ENCODE peak calls at places on chromosomes 13 and 19, in seven cellular contexts. E is CD8-positive, alpha-beta T cell; F is IMR-90; H is neural progenitor cell; Q is H1; U is endothelial cell of umbilical vein; D is fibroblast of lung. C is an unnamed sample. For H3K9me3, the result is how much of the 10 kb centered on the place peaks cover.

GRCh38 chr13:24187185-24187584 is 26.7 kb downstream of the SPATA13 start:
- DNase-seq in E (no peak), H (no peak), D (no peak), Q (no peak), F (peak), U (no peak), C (no peak)

GRCh38 chr19:38425810-38426466 is at the start of gene RASGRP4:
- DNase-seq in U (no peak), E (no peak), F (no peak), Q (no peak), D (no peak), H (no peak), C (no peak)

GRCh38 chr19:55216461-55217198 is 7.3 kb upstream of the PTPRH start:
- DNase-seq in D (peak), U (peak), H (peak), E (peak), F (peak), Q (peak), C (peak)

GRCh38 chr13:27482996-27483395 is 32.6 kb upstream of the MTIF3 start:
- DNase-seq in D (no peak), H (no peak), E (no peak), F (no peak), U (no peak), Q (no peak), C (no peak)

GRCh38 chr13:21014666-21015170 is 46.7 kb downstream of the LATS2 start:
- DNase-seq in Q (no peak), D (peak), H (no peak), U (peak), F (peak), E (no peak), C (peak)

GRCh38 chr19:5882421-5882968 is 12.2 kb upstream of the FUT5 start:
- DNase-seq in E (no peak), D (peak), F (no peak), U (no peak), Q (no peak), H (no peak), C (no peak)

GRCh38 chr19:6744381-6745288 is 5.2 kb downstream of the TRIP10 start:
- DNase-seq in D (peak), F (peak), H (peak), Q (no peak), E (no peak), U (peak), C (peak)

GRCh38 chr19:30448386-30449130 is 76.4 kb downstream of the ZNF536 start:
- DNase-seq in E (no peak), H (peak), Q (no peak), D (no peak), U (no peak), F (no peak), C (no peak)

GRCh38 chr13:83350569-83350968 is 531.7 kb downstream of the SLITRK1 start:
- DNase-seq in E (no peak), F (peak), U (no peak), Q (no peak), H (no peak), D (peak), C (no peak)

GRCh38 chr19:3528539-3529211 is 10.3 kb upstream of the TEKTIP1 start:
- DNase-seq in H (no peak), F (no peak), D (no peak), E (no peak), U (no peak), Q (no peak), C (no peak)

GRCh38 chr19:33108161-33108560 is 23.8 kb upstream of the WDR88 start:
- DNase-seq in E (no peak), Q (no peak), F (no peak), H (no peak), U (no peak), D (no peak), C (no peak)

GRCh38 chr19:4870025-4870700 is 2.7 kb upstream of the PLIN3 start:
- DNase-seq in F (peak), H (no peak), D (peak), U (peak), E (no peak), Q (peak), C (peak)

GRCh38 chr13:104011505-104012270 is 945.5 kb upstream of the SLC10A2 start:
- DNase-seq in U (no peak), Q (no peak), D (no peak), H (peak), F (no peak), E (no peak), C (peak)

GRCh38 chr13:108326318-108326717 is 56.8 kb downstream of the TNFSF13B start:
- DNase-seq in Q (no peak), E (no peak), H (no peak), D (no peak), F (no peak), U (no peak), C (no peak)

GRCh38 chr19:29367701-29368306 is 154.9 kb upstream of the UQCRFS1 start:
- DNase-seq in D (no peak), Q (no peak), F (no peak), U (no peak), E (peak), H (no peak), C (no peak)

GRCh38 chr13:20873348-20873747 is 29.2 kb downstream of the XPO4 start:
- DNase-seq in U (peak), D (peak), E (no peak), F (peak), Q (no peak), H (peak), C (no peak)

GRCh38 chr13:51959773-51960172 is 51.5 kb downstream of the ATP7B start:
- DNase-seq in F (no peak), Q (no peak), D (no peak), H (no peak), E (no peak), U (no peak), C (no peak)

GRCh38 chr19:34409189-34410164 is 5.3 kb downstream of the PDCD2L start:
- DNase-seq in H (no peak), E (no peak), U (no peak), F (no peak), Q (no peak), D (no peak), C (no peak)

GRCh38 chr19:32416749-32417469 is 11.3 kb downstream of the DPY19L3 start:
- DNase-seq in F (peak), Q (no peak), H (no peak), D (no peak), E (no peak), U (no peak), C (no peak)

GRCh38 chr13:28684257-28684656 is 25.3 kb downstream of the POMP start:
- DNase-seq in U (no peak), F (no peak), E (no peak), Q (peak), H (peak), D (no peak), C (no peak)

GRCh38 chr13:97193577-97193976 is 28.6 kb upstream of the MBNL2 start:
- DNase-seq in H (no peak), E (no peak), Q (no peak), F (no peak), D (no peak), U (no peak), C (no peak)

GRCh38 chr19:39299832-39300231 is 3.6 kb downstream of the IFNL1 start:
- DNase-seq in D (no peak), H (no peak), E (no peak), U (no peak), Q (no peak), F (no peak), C (no peak)

GRCh38 chr13:27965343-27965739 is 3.8 kb downstream of the CDX2 start:
- DNase-seq in H (no peak), Q (no peak), F (no peak), U (no peak), E (peak), D (no peak), C (no peak)

GRCh38 chr19:5358173-5358800 is 17.7 kb upstream of the PTPRS start:
- DNase-seq in U (no peak), D (no peak), Q (no peak), E (no peak), H (peak), F (peak), C (no peak)

GRCh38 chr13:49023441-49023840 is 47.7 kb downstream of the FNDC3A start:
- DNase-seq in Q (no peak), H (no peak), F (peak), U (peak), E (no peak), D (peak), C (no peak)

GRCh38 chr19:47518139-47518538 is 3.3 kb upstream of the NAPA start:
- DNase-seq in F (no peak), Q (no peak), D (no peak), H (no peak), U (no peak), E (peak), C (no peak)

GRCh38 chr13:61908906-61909305 is 493.3 kb upstream of the PCDH20 start:
- DNase-seq in D (no peak), E (no peak), Q (no peak), F (no peak), H (no peak), U (no peak), C (no peak)

GRCh38 chr19:34075661-34076091 is 96.6 kb upstream of the LSM14A start:
- DNase-seq in H (no peak), U (no peak), E (no peak), Q (no peak), F (no peak), D (no peak), C (no peak)

DNA sequence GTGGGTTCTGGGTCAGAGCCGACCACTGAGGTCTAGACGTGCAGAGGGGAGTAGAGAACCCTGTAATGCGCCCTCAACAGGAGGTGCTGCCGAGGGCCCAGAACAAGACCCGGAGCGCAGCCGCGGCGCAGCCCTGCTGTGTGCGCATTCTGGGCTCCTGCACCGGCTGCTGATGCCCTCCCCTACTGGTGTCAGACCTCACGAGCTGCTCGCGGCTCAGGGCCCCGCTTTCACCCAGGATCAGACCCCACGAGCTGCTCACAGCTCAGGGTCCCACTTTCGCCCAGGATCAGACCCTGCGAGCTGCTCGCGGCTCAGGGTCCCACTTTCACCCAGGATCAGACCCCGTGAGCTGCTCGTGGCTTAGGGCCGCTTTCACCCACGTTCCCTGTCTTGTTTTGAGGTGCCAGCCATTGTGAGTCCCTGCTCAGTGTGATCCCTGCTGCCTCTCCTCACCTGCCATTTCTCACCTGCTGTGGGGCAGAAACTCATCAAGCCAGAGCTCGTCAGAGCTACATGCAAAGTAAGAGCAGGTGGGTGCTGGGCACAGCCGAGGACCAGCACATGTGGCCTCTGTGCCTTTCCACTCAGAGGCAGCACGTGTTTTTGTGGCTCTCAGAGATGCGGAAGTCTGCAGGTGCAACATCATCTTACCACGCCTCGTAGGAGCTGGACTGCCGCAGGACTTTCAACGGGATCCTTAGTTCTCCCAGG is 47.0 kb upstream of the C13orf46 start:
- DNase-seq in Q (no peak), D (no peak), U (no peak), F (no peak), E (no peak), H (no peak), C (no peak)
- H3K9me3 ChIP-seq in Q (under half), D (under half), U (under half), F (under half), E (under half), H (under half), C (under half)

GRCh38 chr19:36821758-36822157 is 16.4 kb downstream of the ZNF790 start:
- DNase-seq in U (no peak), D (no peak), Q (no peak), F (no peak), H (no peak), E (no peak), C (no peak)

GRCh38 chr19:36819130-36819630 is 19.0 kb downstream of the ZNF790 start:
- DNase-seq in U (no peak), F (no peak), Q (no peak), H (no peak), E (no peak), D (peak), C (no peak)
- H3K9me3 ChIP-seq in U (under half), F (half or more), Q (half or more), H (half or more), E (half or more), D (under half), C (half or more)

DNA sequence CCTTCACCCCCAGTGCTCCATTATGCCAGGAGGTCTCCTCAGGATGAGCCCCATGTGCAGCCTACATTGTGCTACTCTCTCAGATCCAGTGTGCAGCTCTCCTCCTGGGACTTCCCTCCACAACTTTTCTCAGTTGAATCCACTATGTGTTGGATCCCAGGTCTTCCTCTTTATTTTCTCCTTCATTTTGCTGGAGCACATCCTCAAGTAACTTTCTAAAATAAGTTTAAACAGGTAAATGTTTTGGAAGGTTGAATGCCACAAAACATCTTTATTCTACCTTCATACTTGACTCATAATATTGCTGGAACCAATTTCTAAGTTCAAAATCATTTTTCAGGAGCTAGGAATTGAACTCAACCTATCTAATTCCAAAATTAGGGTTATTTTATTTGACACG is 52.1 kb downstream of the C13orf46 start:
- DNase-seq in D (no peak), Q (no peak), E (no peak), H (no peak), U (no peak), F (no peak), C (no peak)
- H3K9me3 ChIP-seq in D (under half), Q (under half), E (under half), H (under half), U (under half), F (under half), C (under half)

DNA sequence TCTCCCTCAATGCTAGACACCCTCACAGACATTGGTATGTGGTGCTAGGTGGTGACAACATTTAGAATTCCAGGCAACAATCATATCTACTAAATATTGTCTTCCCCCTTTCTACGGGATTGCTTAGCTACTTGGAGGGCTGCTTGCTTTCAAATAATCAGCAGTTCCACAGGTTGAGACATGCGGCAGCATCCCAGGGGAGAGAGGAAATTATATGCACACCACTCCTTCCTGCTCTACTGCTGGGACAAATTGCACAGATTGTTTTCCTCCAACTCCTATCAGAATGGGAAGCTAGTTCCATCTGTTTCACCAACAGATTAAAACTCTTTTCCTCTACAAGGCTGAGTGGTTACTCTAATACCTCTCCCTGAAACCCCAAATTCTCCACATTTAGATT is 275.4 kb downstream of the DNAJC15 start:
- DNase-seq in D (no peak), U (peak), Q (no peak), H (no peak), F (no peak), E (no peak), C (no peak)
- H3K9me3 ChIP-seq in D (under half), U (under half), Q (under half), H (under half), F (under half), E (under half), C (under half)

GRCh38 chr13:19182536-19182935 is 912 bp upstream of the TUBA3C start:
- DNase-seq in F (no peak), H (no peak), U (no peak), D (no peak), Q (no peak), E (no peak), C (no peak)

GRCh38 chr13:19183676-19184075 is 2.1 kb upstream of the TUBA3C start:
- DNase-seq in E (peak), Q (no peak), D (no peak), H (no peak), U (no peak), F (no peak), C (no peak)

GRCh38 chr13:19181021-19181620 is 503 bp downstream of the TUBA3C start:
- DNase-seq in D (no peak), E (peak), U (no peak), Q (no peak), H (no peak), F (no peak), C (no peak)

GRCh38 chr13:19179916-19180315 is 1.7 kb downstream of the TUBA3C start:
- DNase-seq in F (no peak), Q (no peak), H (no peak), D (no peak), E (no peak), U (no peak), C (no peak)

GRCh38 chr13:19181621-19182485 is at the start of gene TUBA3C:
- DNase-seq in U (no peak), D (no peak), F (no peak), H (no peak), E (peak), Q (no peak), C (no peak)
- H3K9me3 ChIP-seq in U (under half), D (under half), F (under half), H (under half), E (under half), Q (half or more), C (under half)

GRCh38 chr19:58218899-58219298 is 9.8 kb upstream of the ZNF544 start:
- DNase-seq in E (no peak), D (peak), Q (no peak), U (peak), F (no peak), H (peak), C (no peak)
- H3K9me3 ChIP-seq in E (under half), D (under half), Q (under half), U (under half), F (half or more), H (under half), C (under half)

DNA sequence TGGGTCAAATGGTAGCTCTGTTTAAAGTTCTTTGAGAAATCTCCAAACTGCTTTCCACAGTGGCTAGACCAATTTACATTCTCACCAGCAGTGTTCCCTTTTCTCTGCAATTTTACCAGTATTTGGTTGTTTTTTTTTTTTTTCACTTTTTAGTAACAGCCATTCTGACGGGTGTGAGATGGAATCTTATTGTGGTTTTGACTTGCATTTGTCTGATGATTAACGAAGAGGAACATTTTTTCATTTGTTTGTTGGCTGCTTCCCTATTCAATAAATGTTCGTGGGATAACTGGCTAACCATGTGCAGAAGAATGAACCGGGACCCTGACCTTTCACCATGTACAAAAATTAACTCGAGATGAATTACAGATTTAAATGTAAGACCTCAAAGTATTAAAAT is 31.2 kb downstream of the CYP4F2 start:
- DNase-seq in U (no peak), F (no peak), E (no peak), H (no peak), D (no peak), Q (no peak), C (no peak)
- H3K9me3 ChIP-seq in U (under half), F (under half), E (under half), H (under half), D (under half), Q (half or more), C (under half)

DNA sequence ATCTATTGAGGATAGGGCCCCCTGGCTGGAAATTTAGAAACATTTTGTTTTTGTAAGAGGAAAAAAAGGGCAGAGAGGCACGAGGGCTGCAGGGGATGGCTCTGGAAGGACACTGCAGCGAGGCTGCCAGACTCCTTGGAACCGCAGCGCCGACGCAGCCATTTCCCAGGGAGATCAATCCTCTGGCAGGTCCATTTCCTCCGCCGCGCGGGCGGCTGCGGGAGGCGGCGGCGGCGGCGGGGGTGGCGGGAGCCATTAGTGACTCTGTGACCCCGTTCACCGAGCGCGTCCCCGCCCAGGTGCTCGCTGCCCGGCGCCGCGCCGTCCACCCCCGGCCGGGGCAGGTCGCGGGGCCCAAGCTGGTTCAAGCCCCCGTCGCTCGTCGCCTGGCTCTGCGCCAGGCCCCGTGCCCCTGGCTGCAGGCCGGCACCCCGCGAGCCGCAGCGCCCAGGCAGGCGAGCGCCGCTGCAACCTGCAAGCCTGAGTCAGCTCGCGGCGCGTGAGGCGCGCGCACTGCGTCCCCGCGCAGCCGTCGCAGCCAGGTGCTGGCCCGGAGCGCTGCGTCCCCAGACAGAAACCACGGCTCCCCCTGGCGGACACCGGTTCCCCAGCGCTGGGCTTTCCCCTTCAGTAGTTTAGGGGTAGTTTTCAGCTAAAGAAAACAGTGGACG is 192.6 kb downstream of the KATNAL1 start:
- DNase-seq in U (peak), F (peak), Q (peak), E (peak), D (peak), H (peak), C (peak)
- H3K9me3 ChIP-seq in U (under half), F (under half), Q (under half), E (under half), D (under half), H (under half), C (under half)

GRCh38 chr13:50261502-50261901 is 246.3 kb downstream of the KCNRG start:
- DNase-seq in H (no peak), D (no peak), E (no peak), U (no peak), F (no peak), Q (no peak), C (no peak)
- H3K9me3 ChIP-seq in H (under half), D (under half), E (under half), U (under half), F (under half), Q (under half), C (under half)

C was measured in ovary.